ENCODE peak calls at places on chromosomes 16 and 17, in four cellular contexts. One of them, this sample, is unnamed.

GRCh38 chr17:52660692-52661091 is 502.2 kb upstream of the CA10 start:
- DNase-seq in AG09319: no peak
- DNase-seq in CD8-positive, alpha-beta T cell: no peak
- DNase-seq in activated T-cell treated with anti-CD3 and anti-CD28 coated beads for 48 hours: no peak
- DNase-seq in this sample: no peak

GRCh38 chr17:77497578-77497934 is 356.8 kb downstream of the SEC14L1 start:
- DNase-seq in activated T-cell treated with anti-CD3 and anti-CD28 coated beads for 48 hours: no peak
- DNase-seq in CD8-positive, alpha-beta T cell: no peak
- DNase-seq in AG09319: no peak
- DNase-seq in this sample: no peak

GRCh38 chr16:3021449-3022207 is 1.5 kb downstream of the TNFRSF12A start:
- DNase-seq in activated T-cell treated with anti-CD3 and anti-CD28 coated beads for 48 hours: peak
- DNase-seq in CD8-positive, alpha-beta T cell: no peak
- DNase-seq in AG09319: no peak
- DNase-seq in this sample: peak

GRCh38 chr16:8583199-8583598 is 7.1 kb downstream of the TMEM114 start:
- DNase-seq in AG09319: no peak
- DNase-seq in CD8-positive, alpha-beta T cell: no peak
- DNase-seq in activated T-cell treated with anti-CD3 and anti-CD28 coated beads for 48 hours: no peak
- DNase-seq in this sample: no peak

GRCh38 chr16:30356401-30357084 is 1.4 kb upstream of the CD2BP2 start:
- DNase-seq in activated T-cell treated with anti-CD3 and anti-CD28 coated beads for 48 hours: no peak
- DNase-seq in AG09319: no peak
- DNase-seq in CD8-positive, alpha-beta T cell: no peak
- DNase-seq in this sample: no peak

GRCh38 chr16:48158296-48158695 is 2.5 kb upstream of the ABCC12 start:
- DNase-seq in AG09319: no peak
- DNase-seq in activated T-cell treated with anti-CD3 and anti-CD28 coated beads for 48 hours: peak
- DNase-seq in CD8-positive, alpha-beta T cell: no peak
- DNase-seq in this sample: peak

GRCh38 chr17:49817993-49818392 is 29.5 kb downstream of the KAT7 start:
- DNase-seq in activated T-cell treated with anti-CD3 and anti-CD28 coated beads for 48 hours: peak
- DNase-seq in AG09319: no peak
- DNase-seq in CD8-positive, alpha-beta T cell: peak
- DNase-seq in this sample: no peak

GRCh38 chr16:72840591-72841381 is 207.1 kb downstream of the ZFHX3 start:
- DNase-seq in activated T-cell treated with anti-CD3 and anti-CD28 coated beads for 48 hours: no peak
- DNase-seq in AG09319: no peak
- DNase-seq in CD8-positive, alpha-beta T cell: no peak
- DNase-seq in this sample: no peak

GRCh38 chr17:35764123-35764991 is 3.7 kb downstream of the C17orf50 start:
- DNase-seq in AG09319: no peak
- DNase-seq in activated T-cell treated with anti-CD3 and anti-CD28 coated beads for 48 hours: peak
- DNase-seq in CD8-positive, alpha-beta T cell: peak
- DNase-seq in this sample: peak

GRCh38 chr16:22322741-22323140 is 25.5 kb downstream of the POLR3E start:
- DNase-seq in activated T-cell treated with anti-CD3 and anti-CD28 coated beads for 48 hours: no peak
- DNase-seq in AG09319: no peak
- DNase-seq in CD8-positive, alpha-beta T cell: no peak
- DNase-seq in this sample: no peak

GRCh38 chr16:66382171-66382965 is 15.9 kb downstream of the CDH5 start:
- DNase-seq in activated T-cell treated with anti-CD3 and anti-CD28 coated beads for 48 hours: no peak
- DNase-seq in AG09319: no peak
- DNase-seq in CD8-positive, alpha-beta T cell: no peak
- DNase-seq in this sample: no peak

GRCh38 chr17:3008336-3009279 is 54.8 kb downstream of the OR1D5 start:
- DNase-seq in AG09319: no peak
- DNase-seq in CD8-positive, alpha-beta T cell: no peak
- DNase-seq in activated T-cell treated with anti-CD3 and anti-CD28 coated beads for 48 hours: no peak
- DNase-seq in this sample: no peak

GRCh38 chr16:53726625-53727024 is 22.7 kb downstream of the FTO start:
- DNase-seq in CD8-positive, alpha-beta T cell: no peak
- DNase-seq in AG09319: no peak
- DNase-seq in activated T-cell treated with anti-CD3 and anti-CD28 coated beads for 48 hours: no peak
- DNase-seq in this sample: no peak

GRCh38 chr17:22272363-22273146 is 580.2 kb downstream of the KCNJ18 start:
- DNase-seq in AG09319: no peak
- DNase-seq in activated T-cell treated with anti-CD3 and anti-CD28 coated beads for 48 hours: no peak
- DNase-seq in CD8-positive, alpha-beta T cell: no peak
- DNase-seq in this sample: no peak

This sample was measured in stimulated activated naive B cell treated with anti-CD40 and anti-IgM and Interleukin-4, amounts not matched to agents 10 μg/mL and 1 μg/mL and 100 μg/mL, for 72 hours.